ENCODE peak calls at places on chromosomes 1 and 21, in six cellular contexts. T, U, V, C, A and L are unnamed samples.

GRCh38 chr1:42162181-42162580 is 2.4 kb downstream of the GUCA2A start:
- DNase-seq in T (no peak), U (no peak), V (no peak), C (no peak), A (no peak), L (no peak)

GRCh38 chr21:37557261-37557950 is 190.8 kb downstream of the DYRK1A start:
- DNase-seq in T (peak), U (no peak), V (no peak), C (no peak), A (peak), L (no peak)

GRCh38 chr1:79912813-79913212 is 906.3 kb upstream of the ADGRL4 start:
- DNase-seq in T (no peak), U (no peak), V (no peak), C (no peak), A (no peak), L (no peak)

GRCh38 chr1:28928306-28928987 is 14.1 kb downstream of the EPB41 start:
- DNase-seq in T (no peak), U (peak), V (no peak), C (peak), A (no peak), L (no peak)

GRCh38 chr1:70086897-70087296 is 118.5 kb downstream of the LRRC40 start:
- DNase-seq in T (no peak), U (no peak), V (no peak), C (no peak), A (no peak), L (no peak)

GRCh38 chr1:221663321-221663720 is 78.6 kb downstream of the DUSP10 start:
- DNase-seq in T (no peak), U (no peak), V (no peak), C (no peak), A (no peak), L (no peak)

GRCh38 chr1:94416901-94417701 is 1.1 kb upstream of the ABCD3 start:
- DNase-seq in T (no peak), U (peak), V (no peak), C (no peak), A (peak), L (no peak)

GRCh38 chr1:108845991-108846390 is 10.9 kb downstream of the AKNAD1 start:
- DNase-seq in T (no peak), U (no peak), V (no peak), C (no peak), A (no peak), L (no peak)

GRCh38 chr1:42943728-42944127 is 14.9 kb downstream of the SLC2A1 start:
- DNase-seq in T (no peak), U (no peak), V (no peak), C (no peak), A (no peak), L (no peak)

GRCh38 chr1:151837841-151838490 is 1.7 kb downstream of the C2CD4D start:
- DNase-seq in T (no peak), U (no peak), V (no peak), C (no peak), A (no peak), L (no peak)

GRCh38 chr1:18945401-18945849 is 11.1 kb downstream of the IFFO2 start:
- DNase-seq in T (no peak), U (no peak), V (no peak), C (peak), A (no peak), L (no peak)

GRCh38 chr1:178037510-178038253 is 56.2 kb upstream of the RASAL2 start:
- DNase-seq in T (no peak), U (peak), V (peak), C (peak), A (peak), L (no peak)

GRCh38 chr1:95551201-95551600 is 317.2 kb downstream of the RWDD3 start:
- DNase-seq in T (no peak), U (no peak), V (no peak), C (no peak), A (no peak), L (no peak)

GRCh38 chr1:39528082-39528481 is 36.6 kb downstream of the BMP8A start:
- DNase-seq in T (no peak), U (no peak), V (no peak), C (no peak), A (no peak), L (no peak)

GRCh38 chr1:53511933-53512806 is 53.0 kb downstream of the DMRTB1 start:
- DNase-seq in T (no peak), U (no peak), V (no peak), C (no peak), A (no peak), L (no peak)

GRCh38 chr1:13536612-13537011 is 22.8 kb upstream of the LRRC38 start:
- DNase-seq in T (no peak), U (no peak), V (no peak), C (no peak), A (no peak), L (no peak)

GRCh38 chr1:172266528-172267174 is 153.8 kb upstream of the C1orf105 start:
- DNase-seq in T (no peak), U (no peak), V (no peak), C (no peak), A (no peak), L (no peak)

GRCh38 chr1:168419746-168420145 is 124.1 kb downstream of the XCL2 start:
- DNase-seq in T (no peak), U (no peak), V (no peak), C (no peak), A (no peak), L (no peak)
- TF ChIP-seq YY1 in T (no peak), U (no peak), V (no peak), C (no peak), A (no peak), L (no peak)

GRCh38 chr1:110964400-110964903 is 730 bp upstream of the LRIF1 start:
- DNase-seq in T (no peak), U (no peak), V (no peak), C (no peak), A (no peak), L (no peak)
- TF ChIP-seq ZNF274 in T (no peak), U (no peak), V (no peak), C (no peak), A (no peak), L (no peak)

GRCh38 chr1:26409191-26409751 is 1.3 kb upstream of the LIN28A start:
- DNase-seq in T (no peak), U (peak), V (no peak), C (peak), A (no peak), L (peak)
- TF ChIP-seq YY1 in T (no peak), U (no peak), V (no peak), C (peak), A (no peak), L (no peak)

GRCh38 chr1:155976913-155977606 is 1.3 kb downstream of the ARHGEF2 start:
- DNase-seq in T (no peak), U (no peak), V (no peak), C (no peak), A (no peak), L (no peak)

GRCh38 chr1:155977607-155978324 is 581 bp downstream of the ARHGEF2 start:
- DNase-seq in T (no peak), U (peak), V (no peak), C (peak), A (no peak), L (no peak)

GRCh38 chr1:155974208-155975165 is 3.9 kb downstream of the ARHGEF2 start:
- DNase-seq in T (no peak), U (no peak), V (no peak), C (no peak), A (no peak), L (no peak)

GRCh38 chr1:155975375-155976061 is 2.8 kb downstream of the ARHGEF2 start:
- DNase-seq in T (no peak), U (no peak), V (no peak), C (no peak), A (no peak), L (no peak)

GRCh38 chr1:155976062-155976912 is 2.1 kb downstream of the ARHGEF2 start:
- DNase-seq in T (no peak), U (peak), V (no peak), C (peak), A (no peak), L (peak)
- TF ChIP-seq ZNF274 in T (no peak), U (no peak), V (no peak), C (no peak), A (no peak), L (no peak)

DNA sequence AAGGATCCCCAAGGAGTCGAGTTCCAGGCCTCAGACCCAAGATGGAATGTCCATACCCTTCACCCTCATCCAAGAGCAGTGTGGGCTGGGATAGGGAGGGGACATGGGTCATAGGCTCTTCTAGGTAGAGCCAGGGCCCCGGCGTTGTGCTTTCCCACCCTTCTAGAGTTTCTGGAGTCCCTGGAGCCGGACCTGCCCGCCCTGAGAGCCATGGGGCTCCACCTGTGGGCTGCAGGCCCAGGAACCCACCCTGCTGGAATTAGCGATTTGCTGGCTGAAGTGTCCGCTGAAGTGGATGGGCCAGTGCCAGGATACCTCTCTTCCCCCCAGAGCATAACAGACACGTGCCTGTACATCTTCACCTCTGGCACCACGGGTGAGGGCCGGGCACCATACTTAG is 1.1 kb downstream of the SLC27A3 start:
- DNase-seq in T (no peak), U (no peak), V (no peak), C (peak), A (no peak), L (no peak)
- TF ChIP-seq YY1 in T (no peak), U (no peak), V (no peak), C (no peak), A (no peak), L (no peak)

GRCh38 chr1:241343956-241344355 is 13.0 kb downstream of the RGS7 start:
- DNase-seq in T (no peak), U (no peak), V (no peak), C (no peak), A (no peak), L (no peak)
- TF ChIP-seq ZNF274 in T (no peak), U (no peak), V (no peak), C (no peak), A (no peak), L (no peak)

GRCh38 chr1:159889202-159889601 is 10.8 kb downstream of the CFAP45 start:
- DNase-seq in T (no peak), U (no peak), V (no peak), C (no peak), A (no peak), L (no peak)
- TF ChIP-seq YY1 in T (no peak), U (no peak), V (no peak), C (no peak), A (no peak), L (no peak)

GRCh38 chr21:44454747-44455523 is at the start of gene LRRC3:
- DNase-seq in T (peak), U (peak), V (peak), C (peak), A (peak), L (peak)

GRCh38 chr21:44454058-44454457 is 1.3 kb upstream of the LRRC3 start:
- DNase-seq in T (no peak), U (no peak), V (no peak), C (no peak), A (no peak), L (no peak)

GRCh38 chr21:44456207-44456914 is 1.1 kb downstream of the LRRC3 start:
- DNase-seq in T (no peak), U (no peak), V (no peak), C (no peak), A (no peak), L (no peak)

GRCh38 chr21:44456915-44457736 is 1.8 kb downstream of the LRRC3 start:
- DNase-seq in T (no peak), U (no peak), V (no peak), C (no peak), A (no peak), L (no peak)

GRCh38 chr21:44455524-44456206 is 355 bp downstream of the LRRC3 start:
- DNase-seq in T (no peak), U (no peak), V (no peak), C (peak), A (no peak), L (no peak)
- TF ChIP-seq ZNF274 in T (no peak), U (no peak), V (no peak), C (no peak), A (no peak), L (no peak)